ENCODE peak calls at places on chromosomes 13 and 19, in ten cellular contexts. B is GM10248; D is transverse colon; V is adrenal gland; T is fibroblast of lung; U is GM12865; L is lower lobe of right lung; M is pancreas; N is heart right ventricle; C is CD4-positive, alpha-beta T cell. S is an unnamed sample.

GRCh38 chr19:10088949-10089554 is 2.9 kb downstream of the SHFL start:
- DNase-seq in M (no peak), C (no peak), B (no peak), T (no peak), N (no peak), L (no peak), D (no peak), V (no peak), U (no peak), S (no peak)

GRCh38 chr13:53112522-53112921 is 83.9 kb downstream of the OLFM4 start:
- DNase-seq in N (no peak), T (no peak), L (no peak), D (no peak), B (no peak), C (no peak), V (no peak), M (no peak), U (no peak), S (no peak)

GRCh38 chr13:41981961-41982723 is 21.2 kb upstream of the VWA8 start:
- DNase-seq in N (no peak), L (no peak), C (no peak), U (no peak), D (no peak), T (no peak), M (no peak), B (no peak), V (no peak), S (no peak)

GRCh38 chr19:9935409-9936062 is 779 bp downstream of the OLFM2 start:
- DNase-seq in V (peak), D (no peak), B (peak), U (no peak), M (no peak), C (no peak), L (no peak), T (no peak), N (no peak), S (no peak)

GRCh38 chr19:54388803-54389144 is 24.0 kb upstream of the LAIR1 start:
- DNase-seq in T (no peak), N (no peak), U (peak), L (no peak), B (no peak), C (no peak), D (no peak), M (no peak), V (no peak), S (no peak)

GRCh38 chr13:49443327-49443688 is 556 bp downstream of the CAB39L start:
- DNase-seq in V (no peak), C (no peak), N (no peak), B (peak), D (no peak), L (no peak), T (peak), U (peak), M (no peak), S (no peak)

GRCh38 chr13:20550799-20551198 is 16.2 kb upstream of the IFT88 start:
- DNase-seq in D (no peak), U (no peak), T (no peak), B (no peak), V (no peak), L (no peak), C (no peak), N (no peak), M (no peak), S (no peak)

GRCh38 chr19:43467730-43468129 is 2.3 kb upstream of the LYPD3 start:
- DNase-seq in L (no peak), V (no peak), M (no peak), D (no peak), U (no peak), B (no peak), C (no peak), T (peak), N (no peak), S (no peak)

GRCh38 chr19:44930088-44930487 is 11.9 kb upstream of the APOC4 start:
- DNase-seq in M (no peak), C (no peak), B (no peak), V (no peak), T (no peak), U (no peak), D (no peak), N (no peak), L (no peak), S (no peak)

GRCh38 chr13:47415048-47415447 is 518.2 kb upstream of the HTR2A start:
- DNase-seq in M (no peak), T (peak), V (no peak), N (no peak), C (no peak), L (no peak), B (no peak), U (no peak), D (no peak), S (no peak)

GRCh38 chr13:105016266-105016665 is 1519.2 kb downstream of the EFNB2 start:
- DNase-seq in L (no peak), D (no peak), U (no peak), M (no peak), V (no peak), C (no peak), B (no peak), T (no peak), N (no peak), S (no peak)

GRCh38 chr13:47188802-47189201 is 291.9 kb upstream of the HTR2A start:
- DNase-seq in U (peak), C (no peak), N (no peak), L (no peak), B (no peak), M (no peak), D (no peak), T (peak), V (no peak), S (no peak)

GRCh38 chr19:39110263-39110967 is 15.2 kb upstream of the PAK4 start:
- DNase-seq in D (peak), L (peak), C (peak), B (peak), V (peak), N (peak), U (peak), M (peak), T (no peak), S (peak)

GRCh38 chr19:5341448-5341820 is 822 bp upstream of the PTPRS start:
- DNase-seq in L (no peak), T (no peak), V (no peak), M (no peak), C (no peak), N (no peak), U (no peak), B (no peak), D (no peak), S (no peak)

GRCh38 chr13:20227288-20227687 is 4.8 kb downstream of the GJB6 start:
- DNase-seq in B (no peak), N (no peak), U (no peak), M (no peak), D (no peak), T (no peak), V (no peak), C (no peak), L (no peak), S (no peak)

GRCh38 chr13:95714142-95714832 is 37.3 kb downstream of the DNAJC3 start:
- DNase-seq in T (peak), C (no peak), N (no peak), D (no peak), L (no peak), U (no peak), M (no peak), B (no peak), V (no peak), S (no peak)

GRCh38 chr13:76316998-76317527 is 569.1 kb downstream of the KCTD12 start:
- DNase-seq in D (no peak), U (no peak), B (no peak), V (no peak), N (no peak), M (no peak), T (no peak), C (no peak), L (no peak), S (no peak)

GRCh38 chr13:64158910-64159309 is 2743.3 kb upstream of the PCDH20 start:
- DNase-seq in U (no peak), C (no peak), M (no peak), L (no peak), N (no peak), B (no peak), D (no peak), V (no peak), T (peak), S (no peak)

DNA sequence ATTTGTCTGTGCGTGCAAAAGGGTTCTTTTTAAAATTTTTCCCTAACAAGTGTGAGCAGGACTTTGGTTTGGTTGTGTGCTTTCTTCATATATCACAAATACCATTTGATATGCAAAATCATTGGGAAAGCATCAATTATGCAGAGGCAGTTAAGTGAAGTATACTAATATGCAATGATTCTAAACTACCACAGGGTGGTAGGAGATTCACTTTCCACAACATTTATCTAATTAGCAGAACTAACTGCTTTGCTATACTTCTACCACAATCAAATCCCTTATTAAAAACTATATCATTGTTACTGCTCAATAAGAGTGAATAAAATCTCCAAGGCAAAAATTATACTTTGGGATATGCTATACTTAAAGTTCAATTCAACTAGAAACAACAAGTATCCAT is 2738.9 kb upstream of the PCDH20 start:
- DNase-seq in V (no peak), L (no peak), U (no peak), N (no peak), C (no peak), D (no peak), M (no peak), B (no peak), T (peak), S (no peak)
- TF ChIP-seq CTCF in V (no peak), L (no peak), U (no peak), N (no peak), C (no peak), D (no peak), M (no peak), B (no peak), T (no peak), S (no peak)

DNA sequence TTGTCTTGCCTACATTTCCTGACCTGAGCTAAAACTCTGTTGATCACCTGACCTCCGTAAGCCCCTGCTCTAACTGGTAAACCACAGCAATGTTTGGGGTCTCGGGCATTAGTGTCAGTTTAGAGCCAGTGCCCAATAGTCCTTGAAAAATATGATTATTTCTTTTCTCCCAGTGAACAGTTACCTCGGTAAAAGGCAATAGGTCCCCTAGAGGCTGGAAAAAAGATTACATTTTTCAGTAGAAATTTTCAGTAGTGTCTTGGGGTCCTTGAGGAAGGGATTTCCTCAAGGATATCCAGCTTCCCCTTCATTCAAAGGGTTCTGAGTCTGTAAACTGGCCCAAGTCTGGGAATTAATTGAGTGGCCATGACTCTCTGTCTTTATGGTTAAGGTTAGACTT is 177.5 kb downstream of the SLC7A1 start:
- DNase-seq in L (no peak), U (no peak), D (no peak), M (no peak), N (no peak), C (no peak), B (no peak), T (no peak), V (no peak), S (no peak)
- TF ChIP-seq CTCF in L (no peak), U (no peak), D (no peak), M (no peak), N (no peak), C (no peak), B (no peak), T (no peak), V (no peak), S (peak)

GRCh38 chr13:45339867-45340266 is 1.1 kb downstream of the TPT1 start:
- DNase-seq in C (no peak), D (no peak), N (no peak), B (no peak), L (no peak), U (peak), M (no peak), T (no peak), V (no peak), S (no peak)
- TF ChIP-seq CTCF in C (no peak), D (no peak), N (no peak), B (no peak), L (no peak), U (no peak), M (no peak), T (no peak), V (no peak), S (no peak)

GRCh38 chr13:56351041-56351440 is 789.7 kb upstream of the PRR20A start:
- DNase-seq in D (no peak), U (no peak), B (no peak), L (no peak), N (no peak), V (no peak), C (no peak), T (no peak), M (no peak), S (no peak)
- TF ChIP-seq CTCF in D (no peak), U (no peak), B (no peak), L (no peak), N (no peak), V (no peak), C (no peak), T (no peak), M (no peak), S (no peak)